ENCODE peak calls at places on chromosomes 13 and 19, in five cellular contexts. D is tibial artery, M is NCI-H1105, E is omental fat pad, R is caudate nucleus. H is an unnamed sample.
A peak's percentile ranks its signal among the peaks of the same experiment; 100 is the strongest.

GRCh38 chr19:7349231-7349591 is 474 bp downstream of the ARHGEF18 start:
- DNase-seq in R (no peak), E (no peak), M (no peak), D (peak; percentile 38), H (no peak)

GRCh38 chr13:46386996-46387851 is at the start of gene RUBCNL:
- DNase-seq in E (no peak), R (no peak), M (peak; percentile 21), D (no peak), H (peak; percentile 32)

GRCh38 chr13:35388979-35389378 is 87.5 kb downstream of the MAB21L1 start:
- DNase-seq in M (no peak), R (no peak), E (no peak), D (no peak), H (no peak)

GRCh38 chr13:112057736-112058518 is 9.0 kb upstream of the SOX1 start:
- DNase-seq in D (no peak), E (no peak), M (peak; percentile 79), R (no peak), H (no peak)

GRCh38 chr13:47188802-47189201 is 291.9 kb upstream of the HTR2A start:
- DNase-seq in R (no peak), M (no peak), D (no peak), E (no peak), H (no peak)

GRCh38 chr13:31614073-31614472 is 125.3 kb upstream of the RXFP2 start:
- DNase-seq in M (no peak), D (no peak), R (no peak), E (no peak), H (no peak)

GRCh38 chr19:6663236-6664187 is 6.4 kb downstream of the TNFSF14 start:
- DNase-seq in R (no peak), D (no peak), E (no peak), M (no peak), H (no peak)

GRCh38 chr13:78420814-78421213 is 182.5 kb downstream of the POU4F1 start:
- DNase-seq in D (no peak), M (no peak), E (no peak), R (no peak), H (no peak)

GRCh38 chr13:74191036-74191809 is 57.0 kb upstream of the KLF12 start:
- DNase-seq in E (no peak), M (no peak), R (no peak), D (no peak), H (no peak)

GRCh38 chr19:45729774-45730388 is 815 bp downstream of the FBXO46 start:
- DNase-seq in D (no peak), R (no peak), E (no peak), M (no peak), H (no peak)

GRCh38 chr13:32134991-32135390 is 103.4 kb downstream of the FRY start:
- DNase-seq in E (no peak), R (no peak), D (no peak), M (no peak), H (no peak)

H was measured in nucleus accumbens.